ENCODE peak calls at places on chromosomes 4 and X, in four cellular contexts. W is breast epithelium, V is GM23248, T is hepatocyte. B is an unnamed sample.

GRCh38 chr4:113591982-113592381 is 169.6 kb downstream of the CAMK2D start:
- DNase-seq in W (no peak), V (peak; percentile 14), T (no peak), B (no peak)

GRCh38 chrX:103170216-103170615 is 44.7 kb upstream of the BEX4 start:
- DNase-seq in W (no peak), V (peak; percentile 45), T (no peak), B (no peak)

GRCh38 chrX:11886745-11887144 is 128.7 kb downstream of the MSL3 start:
- DNase-seq in W (no peak), V (no peak), T (no peak), B (no peak)

GRCh38 chr4:153151535-153152452 is 52.4 kb upstream of the TRIM2 start:
- DNase-seq in W (no peak), V (peak; percentile 45), T (peak; percentile 92), B (no peak)

GRCh38 chr4:85823295-85823694 is 348.3 kb downstream of the ARHGAP24 start:
- DNase-seq in W (no peak), V (peak; percentile 73), T (no peak), B (no peak)

GRCh38 chrX:69196666-69197065 is 31.4 kb upstream of the PJA1 start:
- DNase-seq in W (no peak), V (no peak), T (no peak), B (no peak)

GRCh38 chr4:151644625-151645024 is 116.2 kb downstream of the GATB start:
- DNase-seq in W (no peak), V (peak; percentile 19), T (no peak), B (no peak)

GRCh38 chrX:31219174-31219573 is 147.3 kb upstream of the FTHL17 start:
- DNase-seq in W (no peak), V (no peak), T (no peak), B (no peak)

GRCh38 chr4:10983274-10983673 is 298.7 kb upstream of the CLNK start:
- DNase-seq in W (no peak), V (no peak), T (peak; percentile 29), B (no peak)

GRCh38 chr4:23789765-23790164 is 100.1 kb downstream of the PPARGC1A start:
- DNase-seq in W (no peak), V (peak; percentile 56), T (peak; percentile 10), B (no peak)

GRCh38 chrX:33336783-33337182 is 125.4 kb upstream of the DMD start:
- DNase-seq in W (no peak), V (peak; percentile 1), T (peak; percentile 58), B (no peak)

GRCh38 chr4:126265880-126266279 is 951.1 kb downstream of the FAT4 start:
- DNase-seq in W (no peak), V (peak; percentile 65), T (no peak), B (no peak)

GRCh38 chr4:176540814-176541213 is 221.0 kb downstream of the SPCS3 start:
- DNase-seq in W (no peak), V (no peak), T (no peak), B (no peak)

GRCh38 chr4:77849278-77849965 is 13.2 kb upstream of the MRPL1 start:
- DNase-seq in W (no peak), V (no peak), T (no peak), B (no peak)

GRCh38 chrX:101595739-101596419 is 21.9 kb downstream of the ARMCX6 start:
- DNase-seq in W (no peak), V (peak; percentile 70), T (peak; percentile 78), B (no peak)

GRCh38 chr4:83392562-83392961 is 57.9 kb upstream of the HPSE start:
- DNase-seq in W (no peak), V (no peak), T (no peak), B (no peak)

GRCh38 chr4:40330536-40330935 is 4.6 kb upstream of the CHRNA9 start:
- DNase-seq in W (no peak), V (no peak), T (no peak), B (no peak)

GRCh38 chr4:138851626-138852443 is 163.7 kb upstream of the NOCT start:
- DNase-seq in W (no peak), V (peak; percentile 12), T (peak; percentile 37), B (no peak)

GRCh38 chr4:149347139-149347538 is 468.5 kb downstream of the IQCM start:
- DNase-seq in W (no peak), V (peak; percentile 67), T (no peak), B (no peak)

GRCh38 chr4:145217339-145217738 is 37.0 kb upstream of the OTUD4 start:
- DNase-seq in W (no peak), V (no peak), T (no peak), B (no peak)
- H3K27ac ChIP-seq in W (no peak overlapping the region), V (no peak overlapping the region), T (no peak overlapping the region), B (no peak overlapping the region)

DNA sequence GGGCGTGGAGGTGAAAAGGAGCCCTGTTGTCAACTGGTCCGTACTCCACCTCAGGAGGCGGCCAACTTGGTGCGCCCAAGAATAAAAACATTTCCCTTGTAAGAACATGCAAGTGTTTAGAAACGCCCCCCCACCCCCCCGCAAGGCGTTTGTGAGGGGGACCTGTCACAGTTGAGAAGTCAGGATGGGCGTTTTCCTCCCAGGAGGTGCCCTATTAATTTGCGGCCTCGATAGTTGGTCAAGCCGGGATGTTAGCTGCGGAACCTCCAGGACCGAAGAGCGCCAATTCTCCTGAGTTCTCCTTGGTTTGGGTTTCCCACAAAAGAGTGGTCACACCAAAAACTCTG is 651 bp upstream of the SAP30 start:
- DNase-seq in W (peak; percentile 62), V (no peak), T (no peak), B (peak; percentile 60)
- H3K27ac ChIP-seq in W (peak overlapping the region; percentile 92), V (peak overlapping the region; percentile 92), T (peak overlapping the region; percentile 83), B (peak overlapping the region; percentile 96)

GRCh38 chrX:10008483-10009056 is 41.4 kb downstream of the CLDN34 start:
- DNase-seq in W (no peak), V (peak; percentile 21), T (no peak), B (no peak)
- H3K27ac ChIP-seq in W (no peak overlapping the region), V (no peak overlapping the region), T (no peak overlapping the region), B (no peak overlapping the region)

DNA sequence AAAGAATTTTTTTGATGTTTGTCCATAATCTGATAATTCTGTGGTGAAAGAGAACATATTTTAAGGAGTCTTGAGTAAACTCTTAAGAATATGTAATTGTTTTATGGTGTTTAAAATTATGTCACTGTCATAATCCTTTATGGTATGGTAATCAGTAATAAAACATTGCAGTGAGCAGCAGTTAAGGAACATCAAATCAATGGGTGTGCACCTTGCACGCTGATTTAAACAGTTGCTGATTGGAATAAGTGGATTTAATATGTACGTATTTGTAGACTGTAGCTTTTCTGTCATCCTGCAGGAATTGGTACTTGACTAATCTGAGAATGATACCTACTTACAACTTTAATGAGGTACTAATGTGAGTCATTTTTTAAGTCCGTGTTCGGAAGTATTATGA is 212.3 kb downstream of the DCTD start:
- DNase-seq in W (no peak), V (no peak), T (no peak), B (no peak)
- H3K27ac ChIP-seq in W (no peak overlapping the region), V (no peak overlapping the region), T (no peak overlapping the region), B (no peak overlapping the region)

GRCh38 chr4:118307619-118308018 is 45.2 kb downstream of the PRSS12 start:
- DNase-seq in W (no peak), V (no peak), T (no peak), B (no peak)
- H3K27ac ChIP-seq in W (no peak overlapping the region), V (no peak overlapping the region), T (no peak overlapping the region), B (no peak overlapping the region)

GRCh38 chr4:182258441-182259031 is 15.3 kb downstream of the TENM3 start:
- DNase-seq in W (no peak), V (no peak), T (no peak), B (no peak)
- H3K27ac ChIP-seq in W (no peak overlapping the region), V (no peak overlapping the region), T (no peak overlapping the region), B (no peak overlapping the region)

B was measured in thoracic aorta.